ENCODE peak calls at places on chromosomes 4 and X, in nine cellular contexts. E is GM23248, S is AG09309, N is HCT116, X is dorsolateral prefrontal cortex, A is left ventricle myocardium inferior, Z is GM12865, O is tibial artery, D is cardiac muscle cell. L is an unnamed sample.

GRCh38 chr4:61443813-61444510 is 243.8 kb downstream of the ADGRL3 start:
- DNase-seq in E (no peak), S (no peak), N (no peak), X (no peak), A (no peak), Z (no peak), O (no peak), D (peak), L (no peak)

GRCh38 chr4:74473155-74473811 is 28.3 kb downstream of the AREG start:
- DNase-seq in E (peak), S (peak), N (no peak), X (no peak), A (no peak), Z (no peak), O (peak), D (peak), L (no peak)

GRCh38 chr4:164204434-164204833 is 549.5 kb upstream of the SMIM31 start:
- DNase-seq in E (peak), S (no peak), N (peak), X (no peak), A (no peak), Z (no peak), O (no peak), D (peak), L (no peak)

GRCh38 chr4:38837849-38838248 is 18.8 kb downstream of the TLR6 start:
- DNase-seq in E (peak), S (no peak), N (no peak), X (no peak), A (no peak), Z (no peak), O (no peak), D (peak), L (no peak)

GRCh38 chrX:151505796-151506195 is 57.7 kb upstream of the PASD1 start:
- DNase-seq in E (peak), S (no peak), N (peak), X (no peak), A (no peak), Z (peak), O (no peak), D (peak), L (peak)

GRCh38 chr4:6721121-6721520 is 5.1 kb downstream of the BLOC1S4 start:
- DNase-seq in E (no peak), S (no peak), N (no peak), X (no peak), A (no peak), Z (no peak), O (no peak), D (no peak), L (no peak)

GRCh38 chr4:177410566-177410965 is 31.7 kb downstream of the AGA start:
- DNase-seq in E (no peak), S (no peak), N (no peak), X (no peak), A (no peak), Z (no peak), O (no peak), D (no peak), L (no peak)

GRCh38 chr4:185424905-185425599 is 712 bp downstream of the UFSP2 start:
- DNase-seq in E (no peak), S (peak), N (no peak), X (no peak), A (no peak), Z (peak), O (no peak), D (peak), L (no peak)

GRCh38 chr4:45423876-45424275 is 697.5 kb upstream of the GNPDA2 start:
- DNase-seq in E (no peak), S (no peak), N (no peak), X (no peak), A (no peak), Z (no peak), O (no peak), D (no peak), L (no peak)

GRCh38 chr4:56467284-56468096 is at the start of gene SRP72:
- DNase-seq in E (peak), S (peak), N (peak), X (peak), A (peak), Z (peak), O (peak), D (peak), L (peak)

GRCh38 chr4:7938513-7939376 is 916 bp downstream of the AFAP1 start:
- DNase-seq in E (peak), S (no peak), N (no peak), X (no peak), A (peak), Z (no peak), O (peak), D (peak), L (no peak)

GRCh38 chr4:141126769-141127168 is 6.5 kb downstream of the RNF150 start:
- DNase-seq in E (peak), S (no peak), N (no peak), X (no peak), A (no peak), Z (no peak), O (no peak), D (no peak), L (no peak)

GRCh38 chr4:71269241-71269640 is 69.6 kb upstream of the SLC4A4 start:
- DNase-seq in E (peak), S (no peak), N (no peak), X (no peak), A (no peak), Z (no peak), O (no peak), D (no peak), L (no peak)

GRCh38 chr4:184417802-184418511 is 56.4 kb downstream of the IRF2 start:
- DNase-seq in E (peak), S (peak), N (peak), X (no peak), A (no peak), Z (peak), O (no peak), D (peak), L (no peak)

GRCh38 chrX:11757729-11758399 is at the start of gene MSL3:
- DNase-seq in E (peak), S (no peak), N (no peak), X (no peak), A (peak), Z (peak), O (peak), D (peak), L (peak)

GRCh38 chrX:47611926-47612325 is 7.7 kb downstream of the SYN1 start:
- DNase-seq in E (no peak), S (no peak), N (no peak), X (no peak), A (no peak), Z (no peak), O (no peak), D (no peak), L (no peak)

GRCh38 chrX:2689773-2690666 is 1.1 kb upstream of the CD99 start:
- DNase-seq in E (no peak), S (no peak), N (no peak), X (no peak), A (no peak), Z (no peak), O (no peak), D (no peak), L (no peak)

GRCh38 chrX:48945517-48946348 is 11.7 kb downstream of the OTUD5 start:
- DNase-seq in E (peak), S (no peak), N (peak), X (peak), A (peak), Z (peak), O (no peak), D (peak), L (peak)

GRCh38 chr4:141432000-141432712 is 204.2 kb upstream of the IL15 start:
- DNase-seq in E (peak), S (no peak), N (no peak), X (no peak), A (no peak), Z (no peak), O (no peak), D (peak), L (peak)

GRCh38 chrX:45824471-45824870 is 623.8 kb upstream of the DIPK2B start:
- DNase-seq in E (peak), S (peak), N (peak), X (peak), A (no peak), Z (peak), O (peak), D (peak), L (peak)

GRCh38 chrX:135931644-135932487 is 38.4 kb downstream of the SAGE1 start:
- DNase-seq in E (peak), S (peak), N (peak), X (peak), A (peak), Z (peak), O (no peak), D (peak), L (peak)

GRCh38 chr4:183610613-183611012 is 48.4 kb downstream of the RWDD4 start:
- DNase-seq in E (peak), S (no peak), N (no peak), X (no peak), A (no peak), Z (no peak), O (no peak), D (no peak), L (no peak)

GRCh38 chr4:2041234-2042130 is 17.6 kb upstream of the NAT8L start:
- DNase-seq in E (peak), S (peak), N (peak), X (peak), A (peak), Z (peak), O (peak), D (peak), L (peak)

GRCh38 chr4:127698789-127699200 is 31.4 kb upstream of the SLC25A31 start:
- DNase-seq in E (peak), S (peak), N (peak), X (no peak), A (no peak), Z (peak), O (no peak), D (peak), L (no peak)

GRCh38 chr4:1976416-1977352 is 32.1 kb downstream of the NELFA start:
- DNase-seq in E (no peak), S (no peak), N (no peak), X (no peak), A (no peak), Z (no peak), O (no peak), D (no peak), L (no peak)

DNA sequence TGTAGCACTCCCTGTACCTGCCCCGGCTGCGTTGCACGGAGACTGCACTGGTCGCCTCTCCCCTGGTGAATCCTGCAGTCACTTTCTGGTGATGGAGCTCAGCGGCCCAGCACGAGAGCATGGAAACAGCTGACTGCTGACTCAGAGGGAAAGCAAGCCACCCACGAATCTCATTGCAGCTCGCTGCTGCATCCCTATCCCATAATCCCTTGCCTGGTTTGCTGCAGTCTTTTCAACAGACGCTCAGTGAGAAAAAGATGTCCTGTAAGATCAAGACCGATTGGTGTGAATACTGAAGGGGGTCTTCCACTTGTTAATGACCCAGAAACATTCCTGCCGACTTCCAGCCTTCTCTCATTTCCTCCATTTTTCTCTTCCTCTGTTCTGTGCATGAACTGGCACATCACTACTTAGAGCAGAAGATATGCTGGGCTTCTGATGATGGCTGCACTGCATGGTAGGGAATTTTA is 52.9 kb downstream of the TRIM2 start:
- DNase-seq in E (peak), S (peak), N (no peak), X (peak), A (no peak), Z (peak), O (peak), D (peak), L (no peak)
- H3K4me3 ChIP-seq in E (peak), S (peak), N (no peak), X (peak), A (no peak), Z (no peak), O (peak), D (no peak), L (no peak)

DNA sequence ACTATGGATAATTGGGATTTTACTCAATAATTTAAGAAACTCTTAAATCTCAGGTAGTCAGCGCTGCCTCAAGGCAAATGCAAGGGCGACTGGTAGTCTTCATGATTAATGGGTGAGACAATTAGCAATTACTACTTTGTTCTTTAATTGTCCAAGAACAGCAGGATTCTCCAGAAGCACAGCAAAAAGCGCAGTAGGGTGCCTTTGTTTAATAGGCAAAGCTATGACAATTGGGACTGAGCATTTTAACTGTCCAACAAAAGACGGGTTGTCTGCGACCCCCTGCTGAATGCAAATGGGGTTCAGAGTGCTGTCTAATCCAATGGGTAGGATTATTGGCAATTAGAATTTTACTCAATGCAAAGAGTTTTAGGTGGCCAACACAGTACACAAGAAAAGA is 286.1 kb downstream of the CHIC1 start:
- DNase-seq in E (no peak), S (no peak), N (no peak), X (no peak), A (no peak), Z (no peak), O (no peak), D (no peak), L (no peak)
- H3K4me3 ChIP-seq in E (no peak), S (peak), N (no peak), X (peak), A (no peak), Z (no peak), O (no peak), D (no peak), L (no peak)

DNA sequence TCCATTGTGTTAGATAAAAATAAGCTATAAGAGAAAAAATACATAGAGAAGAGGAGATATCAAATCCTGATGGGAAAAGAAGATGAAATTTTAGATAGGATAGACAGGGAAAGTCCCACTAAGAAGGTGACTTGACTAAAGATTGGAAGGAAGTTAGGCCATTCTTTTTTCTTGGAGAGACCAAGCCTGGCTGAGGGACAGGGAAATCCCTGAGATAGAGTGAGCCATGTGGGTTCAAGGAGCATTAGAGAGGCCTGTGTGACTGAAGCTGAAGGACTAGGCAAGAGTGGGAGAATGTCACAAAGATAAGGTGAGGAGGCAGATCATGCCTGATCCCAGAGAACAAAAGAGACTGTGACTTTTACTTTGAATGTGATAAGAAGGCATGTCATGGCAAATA is 5.2 kb upstream of the DDX60L start:
- DNase-seq in E (no peak), S (no peak), N (no peak), X (no peak), A (no peak), Z (no peak), O (no peak), D (no peak), L (no peak)
- H3K4me3 ChIP-seq in E (no peak), S (no peak), N (no peak), X (no peak), A (no peak), Z (no peak), O (no peak), D (no peak), L (no peak)

GRCh38 chrX:17588303-17588702 is 149.0 kb upstream of the SCML1 start:
- DNase-seq in E (no peak), S (no peak), N (no peak), X (no peak), A (no peak), Z (no peak), O (no peak), D (no peak), L (no peak)

GRCh38 chrX:17587352-17587751 is 149.9 kb upstream of the SCML1 start:
- DNase-seq in E (no peak), S (no peak), N (no peak), X (no peak), A (no peak), Z (no peak), O (no peak), D (no peak), L (no peak)

GRCh38 chrX:17591741-17592110 is 145.6 kb upstream of the SCML1 start:
- DNase-seq in E (peak), S (peak), N (no peak), X (no peak), A (no peak), Z (peak), O (no peak), D (peak), L (no peak)

GRCh38 chrX:17592117-17592516 is 145.2 kb upstream of the SCML1 start:
- DNase-seq in E (peak), S (no peak), N (no peak), X (no peak), A (no peak), Z (no peak), O (no peak), D (peak), L (no peak)

GRCh38 chrX:17590892-17591740 is 146.2 kb upstream of the SCML1 start:
- DNase-seq in E (peak), S (peak), N (peak), X (peak), A (peak), Z (peak), O (peak), D (peak), L (peak)
- H3K4me3 ChIP-seq in E (peak), S (peak), N (no peak), X (no peak), A (peak), Z (no peak), O (peak), D (no peak), L (no peak)